ENCODE peak calls at places on chromosomes 12 and 14, in nine cellular contexts. G is GOT3, O is uterus, S is AG04449, R is thyroid gland, U is activated gamma-delta T cell treated with Interleukin-2 at 50 U/mL for 16 hours, T is fibroblast of lung, P is smooth muscle cell of the brain vasculature, N is hypothalamus. L is an unnamed sample.

GRCh38 chr14:74888164-74889158 is 6.7 kb downstream of the DLST start:
- DNase-seq in G (no peak), O (no peak), S (no peak), R (no peak), U (no peak), T (peak), P (no peak), N (no peak), L (no peak)

GRCh38 chr12:56157201-56158028 is 744 bp upstream of the MYL6 start:
- DNase-seq in G (peak), O (peak), S (peak), R (peak), U (peak), T (peak), P (peak), N (peak), L (peak)

GRCh38 chr14:38171197-38171596 is 36.5 kb upstream of the SSTR1 start:
- DNase-seq in G (no peak), O (no peak), S (no peak), R (peak), U (no peak), T (peak), P (no peak), N (no peak), L (no peak)

GRCh38 chr12:9969673-9970072 is 1.5 kb upstream of the CLEC12A start:
- DNase-seq in G (no peak), O (no peak), S (no peak), R (no peak), U (no peak), T (no peak), P (no peak), N (no peak), L (no peak)

GRCh38 chr14:72611956-72612500 is 281.9 kb downstream of the DPF3 start:
- DNase-seq in G (no peak), O (no peak), S (no peak), R (no peak), U (no peak), T (no peak), P (no peak), N (no peak), L (no peak)

GRCh38 chr12:99200711-99201384 is 446.7 kb upstream of the GARIN6 start:
- DNase-seq in G (no peak), O (no peak), S (no peak), R (no peak), U (no peak), T (peak), P (no peak), N (no peak), L (no peak)

GRCh38 chr12:100794441-100795192 is at the start of gene ANO4:
- DNase-seq in G (no peak), O (peak), S (no peak), R (no peak), U (no peak), T (peak), P (no peak), N (no peak), L (no peak)

GRCh38 chr14:93712838-93713724 is 75.2 kb downstream of the PRIMA1 start:
- DNase-seq in G (no peak), O (no peak), S (no peak), R (peak), U (no peak), T (no peak), P (no peak), N (no peak), L (no peak)

GRCh38 chr14:105495101-105495989 is 4.3 kb downstream of the TEDC1 start:
- DNase-seq in G (no peak), O (no peak), S (no peak), R (no peak), U (no peak), T (no peak), P (no peak), N (no peak), L (no peak)

GRCh38 chr14:21092147-21093011 is 6.1 kb downstream of the ZNF219 start:
- DNase-seq in G (no peak), O (peak), S (no peak), R (peak), U (peak), T (peak), P (no peak), N (peak), L (peak)

GRCh38 chr12:91384391-91384790 is 201.8 kb upstream of the DCN start:
- DNase-seq in G (no peak), O (no peak), S (no peak), R (no peak), U (no peak), T (no peak), P (no peak), N (no peak), L (no peak)

L was measured in effector memory CD4-positive, alpha-beta T cell.